ENCODE peak calls at places on chromosomes 2 and 18, in five cellular contexts. Y, R, G, E and Z are unnamed samples.

GRCh38 chr2:165239230-165239629 is at the start of gene SCN2A:
- DNase-seq in Y (peak), R (peak), G (peak), E (no peak), Z (peak)

GRCh38 chr2:151302879-151303278 is 13.4 kb upstream of the NMI start:
- DNase-seq in Y (no peak), R (peak), G (no peak), E (no peak), Z (no peak)

GRCh38 chr2:61536086-61536722 is 2.0 kb downstream of the XPO1 start:
- DNase-seq in Y (no peak), R (peak), G (no peak), E (no peak), Z (no peak)

GRCh38 chr2:225182126-225182525 is 139.9 kb upstream of the DOCK10 start:
- DNase-seq in Y (peak), R (no peak), G (peak), E (peak), Z (no peak)

GRCh38 chr2:219944861-219945260 is 317.4 kb downstream of the SLC4A3 start:
- DNase-seq in Y (no peak), R (no peak), G (no peak), E (no peak), Z (no peak)

GRCh38 chr18:3624818-3625716 is 175.1 kb downstream of the TGIF1 start:
- DNase-seq in Y (no peak), R (peak), G (peak), E (no peak), Z (peak)

GRCh38 chr2:238872628-238873400 is 24.9 kb downstream of the TWIST2 start:
- DNase-seq in Y (no peak), R (no peak), G (peak), E (no peak), Z (no peak)

GRCh38 chr2:196372811-196373664 is 201.7 kb upstream of the STK17B start:
- DNase-seq in Y (no peak), R (no peak), G (no peak), E (no peak), Z (no peak)

GRCh38 chr2:100902833-100903405 is 83.0 kb downstream of the NPAS2 start:
- DNase-seq in Y (no peak), R (peak), G (no peak), E (no peak), Z (peak)

GRCh38 chr2:50782543-50782942 is 249.4 kb downstream of the NRXN1 start:
- DNase-seq in Y (no peak), R (peak), G (no peak), E (no peak), Z (no peak)

GRCh38 chr2:66301073-66301766 is 133.7 kb upstream of the MEIS1 start:
- DNase-seq in Y (no peak), R (peak), G (no peak), E (no peak), Z (no peak)

GRCh38 chr18:71808576-71808975 is 735.6 kb downstream of the CBLN2 start:
- DNase-seq in Y (no peak), R (no peak), G (no peak), E (no peak), Z (no peak)

GRCh38 chr2:48187503-48187902 is 281.2 kb upstream of the FBXO11 start:
- DNase-seq in Y (no peak), R (no peak), G (peak), E (no peak), Z (no peak)

GRCh38 chr2:109209412-109209811 is 80.4 kb downstream of the SH3RF3 start:
- DNase-seq in Y (no peak), R (peak), G (peak), E (no peak), Z (no peak)

GRCh38 chr18:26526128-26526965 is 22.0 kb downstream of the KCTD1 start:
- DNase-seq in Y (no peak), R (no peak), G (peak), E (peak), Z (no peak)

GRCh38 chr2:26243643-26244478 is 571 bp downstream of the HADHA start:
- DNase-seq in Y (peak), R (peak), G (peak), E (peak), Z (no peak)

GRCh38 chr2:64024259-64024949 is 5.2 kb upstream of the VPS54 start:
- DNase-seq in Y (no peak), R (no peak), G (no peak), E (no peak), Z (no peak)

GRCh38 chr2:55883339-55883738 is 40.2 kb downstream of the EFEMP1 start:
- DNase-seq in Y (no peak), R (peak), G (peak), E (no peak), Z (no peak)

GRCh38 chr2:100857915-100858314 is 38.0 kb downstream of the NPAS2 start:
- DNase-seq in Y (no peak), R (peak), G (no peak), E (no peak), Z (no peak)

GRCh38 chr2:46047280-46047679 is 249.9 kb upstream of the EPAS1 start:
- DNase-seq in Y (no peak), R (peak), G (no peak), E (no peak), Z (no peak)

GRCh38 chr18:60044290-60045006 is 144.7 kb downstream of the PMAIP1 start:
- DNase-seq in Y (no peak), R (peak), G (no peak), E (no peak), Z (no peak)

GRCh38 chr2:177250461-177250860 is 14.1 kb downstream of the NFE2L2 start:
- DNase-seq in Y (no peak), R (no peak), G (no peak), E (no peak), Z (no peak)

GRCh38 chr2:238655131-238655860 is 192.6 kb upstream of the TWIST2 start:
- DNase-seq in Y (no peak), R (no peak), G (no peak), E (no peak), Z (no peak)

GRCh38 chr2:23381084-23381483 is 3.9 kb upstream of the KLHL29 start:
- DNase-seq in Y (no peak), R (peak), G (peak), E (no peak), Z (peak)

GRCh38 chr2:201860541-201861154 is 54.3 kb downstream of the CDK15 start:
- DNase-seq in Y (peak), R (peak), G (peak), E (peak), Z (peak)

GRCh38 chr2:190766174-190766572 is 114.4 kb upstream of the GLS start:
- DNase-seq in Y (no peak), R (no peak), G (no peak), E (no peak), Z (no peak)

GRCh38 chr2:148954536-148954935 is 79.5 kb downstream of the KIF5C start:
- DNase-seq in Y (no peak), R (no peak), G (no peak), E (no peak), Z (no peak)

GRCh38 chr18:23506393-23506792 is 3.1 kb downstream of the RMC1 start:
- DNase-seq in Y (no peak), R (no peak), G (no peak), E (no peak), Z (no peak)

GRCh38 chr2:6915399-6915798 is 1.8 kb upstream of the RNF144A start:
- DNase-seq in Y (no peak), R (no peak), G (no peak), E (no peak), Z (no peak)

GRCh38 chr2:183253441-183254130 is 129.3 kb downstream of the NUP35 start:
- DNase-seq in Y (no peak), R (no peak), G (no peak), E (no peak), Z (no peak)

GRCh38 chr2:241391892-241392665 is 36.0 kb downstream of the FARP2 start:
- DNase-seq in Y (peak), R (peak), G (peak), E (peak), Z (peak)

GRCh38 chr2:11708106-11708505 is 38.1 kb upstream of the NTSR2 start:
- DNase-seq in Y (no peak), R (no peak), G (no peak), E (no peak), Z (no peak)

GRCh38 chr2:8543412-8544167 is 138.3 kb upstream of the ID2 start:
- DNase-seq in Y (no peak), R (peak), G (no peak), E (peak), Z (peak)

GRCh38 chr2:219060821-219061791 is at the start of gene IHH:
- DNase-seq in Y (no peak), R (no peak), G (peak), E (peak), Z (no peak)

GRCh38 chr2:207473866-207474251 is 55.9 kb upstream of the CREB1 start:
- DNase-seq in Y (no peak), R (no peak), G (no peak), E (no peak), Z (no peak)

GRCh38 chr2:111678651-111679050 is 205.3 kb downstream of the ANAPC1 start:
- DNase-seq in Y (no peak), R (peak), G (peak), E (no peak), Z (no peak)

GRCh38 chr2:105675841-105676240 is 68.9 kb upstream of the NCK2 start:
- DNase-seq in Y (no peak), R (no peak), G (no peak), E (no peak), Z (no peak)

GRCh38 chr2:157182834-157183396 is 74.6 kb upstream of the GALNT5 start:
- DNase-seq in Y (no peak), R (peak), G (peak), E (no peak), Z (peak)

GRCh38 chr2:120770176-120770575 is 34.5 kb downstream of the GLI2 start:
- DNase-seq in Y (no peak), R (no peak), G (no peak), E (no peak), Z (no peak)
- H2BK5ac ChIP-seq in Y (no peak), R (peak), G (no peak), E (no peak), Z (no peak)

DNA sequence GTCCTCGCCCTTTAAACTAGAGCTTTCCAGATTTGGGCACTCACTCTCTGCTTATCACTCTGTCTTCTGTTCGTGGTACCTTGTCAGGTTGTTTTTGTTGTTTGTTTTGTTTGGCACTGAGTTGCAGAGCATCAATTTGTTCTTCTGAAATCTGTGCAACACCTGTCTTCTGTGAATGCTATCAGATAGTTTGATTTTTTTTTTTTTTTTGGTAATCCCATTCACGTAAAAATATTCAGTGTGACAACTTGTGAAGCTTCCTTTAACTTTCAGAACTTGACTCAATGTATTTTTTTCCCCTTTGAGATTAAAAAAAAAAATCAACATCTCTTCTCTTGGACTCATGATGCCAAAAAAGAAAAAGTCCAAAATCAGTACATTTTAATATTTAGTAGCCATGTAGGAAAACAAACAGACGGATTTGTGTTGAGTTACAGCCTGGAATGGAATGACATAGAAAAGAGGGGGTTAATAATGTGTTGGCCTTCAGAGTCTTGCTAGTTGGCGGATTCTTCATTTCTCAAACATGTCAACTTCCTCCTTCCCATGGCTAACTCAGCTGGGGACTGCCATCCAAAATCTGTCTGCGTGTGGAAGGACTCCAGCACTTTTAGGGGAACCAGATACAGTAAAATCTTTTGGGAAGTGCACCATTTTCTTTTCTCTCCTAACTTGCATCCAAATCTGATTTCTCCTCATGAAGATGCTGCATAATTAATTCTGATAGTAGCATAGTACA is 1.6 kb downstream of the TMEM178A start:
- DNase-seq in Y (no peak), R (no peak), G (no peak), E (no peak), Z (no peak)
- H3K18ac ChIP-seq in Y (no peak), R (no peak), G (no peak), E (no peak), Z (no peak)

GRCh38 chr18:78679061-78679460 is 300.6 kb upstream of the SALL3 start:
- DNase-seq in Y (no peak), R (no peak), G (no peak), E (no peak), Z (no peak)

GRCh38 chr18:78676622-78677482 is 302.8 kb upstream of the SALL3 start:
- DNase-seq in Y (no peak), R (no peak), G (no peak), E (no peak), Z (no peak)

GRCh38 chr18:78677483-78678317 is 301.9 kb upstream of the SALL3 start:
- DNase-seq in Y (no peak), R (no peak), G (no peak), E (no peak), Z (no peak)

GRCh38 chr18:78679861-78680260 is 299.8 kb upstream of the SALL3 start:
- DNase-seq in Y (no peak), R (no peak), G (no peak), E (no peak), Z (no peak)

GRCh38 chr18:78678318-78678695 is 301.3 kb upstream of the SALL3 start:
- DNase-seq in Y (no peak), R (no peak), G (no peak), E (no peak), Z (no peak)
- H2BK5ac ChIP-seq in Y (no peak), R (no peak), G (no peak), E (no peak), Z (no peak)

GRCh38 chr18:67301592-67301991 is 214.9 kb downstream of the DSEL start:
- DNase-seq in Y (no peak), R (peak), G (no peak), E (no peak), Z (no peak)
- H3K18ac ChIP-seq in Y (no peak), R (peak), G (no peak), E (no peak), Z (no peak)

DNA sequence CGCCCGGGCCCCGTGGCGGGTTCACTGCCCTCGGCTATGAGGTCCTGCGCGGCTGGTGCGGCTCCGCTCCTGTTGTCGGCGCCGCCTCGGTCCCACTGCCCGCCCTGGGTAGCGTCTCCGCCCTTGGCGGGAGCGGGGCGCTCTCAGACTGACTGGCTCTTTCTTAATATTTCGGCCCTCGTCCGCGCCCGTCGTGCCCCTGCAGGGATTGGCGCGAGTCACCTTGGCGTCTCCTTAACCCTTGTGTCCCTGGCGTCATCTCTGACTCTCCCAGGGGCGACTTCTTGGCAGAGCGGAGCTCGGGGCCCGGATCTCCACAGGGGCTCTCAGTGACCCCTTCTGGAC is 1.3 kb downstream of the PTMA start:
- DNase-seq in Y (no peak), R (no peak), G (no peak), E (no peak), Z (no peak)
- H2BK5ac ChIP-seq in Y (peak), R (peak), G (peak), E (no peak), Z (peak)

GRCh38 chr2:231716641-231717280 is 8.4 kb downstream of the PTMA start:
- DNase-seq in Y (no peak), R (peak), G (peak), E (no peak), Z (peak)
- H3K18ac ChIP-seq in Y (peak), R (no peak), G (no peak), E (no peak), Z (no peak)